ENCODE peak calls at places on chromosomes 5 and 9, in five cellular contexts. One of them, this sample, is unnamed. For H3K9me3, the result is how much of the 10 kb centered on the place peaks cover.

GRCh38 chr9:115004535-115004934 is 74.1 kb upstream of the TNFSF8 start:
- DNase-seq in neuronal stem cell: no peak
- DNase-seq in IMR-90: no peak
- DNase-seq in mesenchymal stem cell: no peak
- DNase-seq in H1: no peak
- DNase-seq in this sample: no peak

GRCh38 chr5:179438461-179438860 is 93.2 kb upstream of the ADAMTS2 start:
- DNase-seq in IMR-90: no peak
- DNase-seq in mesenchymal stem cell: no peak
- DNase-seq in H1: no peak
- DNase-seq in neuronal stem cell: no peak
- DNase-seq in this sample: no peak

GRCh38 chr5:108143581-108143980 is 238.3 kb downstream of the FBXL17 start:
- DNase-seq in mesenchymal stem cell: peak
- DNase-seq in neuronal stem cell: no peak
- DNase-seq in H1: no peak
- DNase-seq in IMR-90: peak
- DNase-seq in this sample: no peak

GRCh38 chr9:115391166-115391825 is 273.3 kb upstream of the TNC start:
- DNase-seq in IMR-90: peak
- DNase-seq in H1: no peak
- DNase-seq in neuronal stem cell: no peak
- DNase-seq in mesenchymal stem cell: no peak
- DNase-seq in this sample: no peak

GRCh38 chr5:178690208-178690607 is 40.3 kb downstream of the ZNF354A start:
- DNase-seq in mesenchymal stem cell: no peak
- DNase-seq in H1: no peak
- DNase-seq in IMR-90: no peak
- DNase-seq in neuronal stem cell: no peak
- DNase-seq in this sample: no peak

GRCh38 chr5:1500411-1501091 is 23.2 kb downstream of the LPCAT1 start:
- DNase-seq in mesenchymal stem cell: no peak
- DNase-seq in H1: no peak
- DNase-seq in IMR-90: no peak
- DNase-seq in neuronal stem cell: no peak
- DNase-seq in this sample: no peak

GRCh38 chr9:126412945-126413344 is 86.3 kb downstream of the MVB12B start:
- DNase-seq in mesenchymal stem cell: no peak
- DNase-seq in IMR-90: no peak
- DNase-seq in H1: no peak
- DNase-seq in neuronal stem cell: no peak
- DNase-seq in this sample: no peak

GRCh38 chr9:124040935-124041816 is 29.6 kb downstream of the LHX2 start:
- DNase-seq in mesenchymal stem cell: no peak
- DNase-seq in neuronal stem cell: no peak
- DNase-seq in IMR-90: no peak
- DNase-seq in H1: no peak
- DNase-seq in this sample: peak

GRCh38 chr5:176559683-176560082 is 10.5 kb downstream of the CDHR2 start:
- DNase-seq in H1: no peak
- DNase-seq in neuronal stem cell: no peak
- DNase-seq in mesenchymal stem cell: no peak
- DNase-seq in IMR-90: no peak
- DNase-seq in this sample: no peak

GRCh38 chr5:55911784-55912653 is 60.9 kb downstream of the IL31RA start:
- DNase-seq in mesenchymal stem cell: no peak
- DNase-seq in neuronal stem cell: no peak
- DNase-seq in IMR-90: peak
- DNase-seq in H1: no peak
- DNase-seq in this sample: no peak

GRCh38 chr9:127927457-127928231 is 2.9 kb downstream of the PIP5KL1 start:
- DNase-seq in neuronal stem cell: no peak
- DNase-seq in mesenchymal stem cell: no peak
- DNase-seq in H1: peak
- DNase-seq in IMR-90: no peak
- DNase-seq in this sample: peak

GRCh38 chr9:133163559-133164208 is at the start of gene GBGT1:
- DNase-seq in mesenchymal stem cell: peak
- DNase-seq in H1: no peak
- DNase-seq in IMR-90: no peak
- DNase-seq in neuronal stem cell: no peak
- DNase-seq in this sample: peak

GRCh38 chr5:79850316-79850822 is 140.7 kb downstream of the MTX3 start:
- DNase-seq in mesenchymal stem cell: no peak
- DNase-seq in H1: no peak
- DNase-seq in neuronal stem cell: no peak
- DNase-seq in IMR-90: no peak
- DNase-seq in this sample: no peak

GRCh38 chr9:12272471-12273072 is 420.6 kb upstream of the TYRP1 start:
- DNase-seq in neuronal stem cell: no peak
- DNase-seq in mesenchymal stem cell: no peak
- DNase-seq in IMR-90: no peak
- DNase-seq in H1: no peak
- DNase-seq in this sample: no peak

GRCh38 chr9:36912620-36913019 is 121.4 kb downstream of the PAX5 start:
- DNase-seq in H1: no peak
- DNase-seq in neuronal stem cell: no peak
- DNase-seq in mesenchymal stem cell: no peak
- DNase-seq in IMR-90: no peak
- DNase-seq in this sample: no peak

GRCh38 chr5:17966636-17967402 is 332.6 kb downstream of the TAF11L14 start:
- DNase-seq in neuronal stem cell: no peak
- DNase-seq in IMR-90: no peak
- DNase-seq in H1: no peak
- DNase-seq in mesenchymal stem cell: no peak
- DNase-seq in this sample: no peak

GRCh38 chr5:33423018-33423630 is 17.6 kb upstream of the TARS1 start:
- DNase-seq in neuronal stem cell: no peak
- DNase-seq in H1: no peak
- DNase-seq in mesenchymal stem cell: peak
- DNase-seq in IMR-90: peak
- DNase-seq in this sample: no peak

GRCh38 chr5:34789021-34789531 is 49.9 kb upstream of the TTC23L start:
- DNase-seq in H1: no peak
- DNase-seq in IMR-90: peak
- DNase-seq in mesenchymal stem cell: peak
- DNase-seq in neuronal stem cell: no peak
- DNase-seq in this sample: no peak

GRCh38 chr5:102903074-102903871 is 148.2 kb downstream of the PAM start:
- DNase-seq in IMR-90: peak
- DNase-seq in mesenchymal stem cell: no peak
- DNase-seq in H1: no peak
- DNase-seq in neuronal stem cell: no peak
- DNase-seq in this sample: no peak

GRCh38 chr5:111394580-111394979 is 117.8 kb downstream of the STARD4 start:
- DNase-seq in mesenchymal stem cell: peak
- DNase-seq in neuronal stem cell: no peak
- DNase-seq in IMR-90: peak
- DNase-seq in H1: no peak
- DNase-seq in this sample: no peak

GRCh38 chr5:110854200-110854599 is 115.4 kb downstream of the SLC25A46 start:
- DNase-seq in neuronal stem cell: no peak
- DNase-seq in IMR-90: peak
- DNase-seq in H1: no peak
- DNase-seq in mesenchymal stem cell: peak
- DNase-seq in this sample: no peak

GRCh38 chr5:171810217-171810616 is 24.6 kb downstream of the SMIM23 start:
- DNase-seq in H1: no peak
- DNase-seq in neuronal stem cell: no peak
- DNase-seq in mesenchymal stem cell: no peak
- DNase-seq in IMR-90: no peak
- DNase-seq in this sample: no peak

GRCh38 chr9:2017209-2017458 is 2.0 kb downstream of the SMARCA2 start:
- DNase-seq in mesenchymal stem cell: no peak
- DNase-seq in IMR-90: peak
- DNase-seq in H1: no peak
- DNase-seq in neuronal stem cell: no peak
- DNase-seq in this sample: peak

GRCh38 chr9:21996438-21996837 is 1.8 kb downstream of the CDKN2B-AS1 start:
- DNase-seq in H1: no peak
- DNase-seq in IMR-90: no peak
- DNase-seq in neuronal stem cell: no peak
- DNase-seq in mesenchymal stem cell: peak
- DNase-seq in this sample: peak

GRCh38 chr9:124013263-124014211 is 2.0 kb downstream of the LHX2 start:
- DNase-seq in IMR-90: no peak
- DNase-seq in H1: no peak
- DNase-seq in mesenchymal stem cell: no peak
- DNase-seq in neuronal stem cell: no peak
- DNase-seq in this sample: peak

GRCh38 chr5:13985736-13986418 is 41.4 kb upstream of the DNAH5 start:
- DNase-seq in neuronal stem cell: no peak
- DNase-seq in IMR-90: peak
- DNase-seq in mesenchymal stem cell: peak
- DNase-seq in H1: no peak
- DNase-seq in this sample: no peak

GRCh38 chr9:113604393-113604792 is 140.9 kb downstream of the RGS3 start:
- DNase-seq in H1: no peak
- DNase-seq in neuronal stem cell: no peak
- DNase-seq in mesenchymal stem cell: no peak
- DNase-seq in IMR-90: no peak
- DNase-seq in this sample: no peak
- H4K8ac ChIP-seq in H1: no peak
- H4K8ac ChIP-seq in neuronal stem cell: no peak
- H4K8ac ChIP-seq in mesenchymal stem cell: no peak
- H4K8ac ChIP-seq in IMR-90: no peak
- H4K8ac ChIP-seq in this sample: no peak

GRCh38 chr5:165310031-165310430 is 1804.6 kb downstream of the MAT2B start:
- DNase-seq in neuronal stem cell: no peak
- DNase-seq in H1: no peak
- DNase-seq in mesenchymal stem cell: no peak
- DNase-seq in IMR-90: no peak
- DNase-seq in this sample: no peak
- H3K9me3 ChIP-seq in neuronal stem cell: under half
- H3K9me3 ChIP-seq in H1: under half
- H3K9me3 ChIP-seq in mesenchymal stem cell: under half
- H3K9me3 ChIP-seq in IMR-90: under half
- H3K9me3 ChIP-seq in this sample: under half

GRCh38 chr5:82058710-82059109 is 86.9 kb downstream of the ATG10 start:
- DNase-seq in H1: no peak
- DNase-seq in neuronal stem cell: no peak
- DNase-seq in mesenchymal stem cell: no peak
- DNase-seq in IMR-90: peak
- DNase-seq in this sample: no peak

GRCh38 chr5:82050955-82051354 is 79.1 kb downstream of the ATG10 start:
- DNase-seq in H1: no peak
- DNase-seq in IMR-90: no peak
- DNase-seq in neuronal stem cell: no peak
- DNase-seq in mesenchymal stem cell: no peak
- DNase-seq in this sample: no peak

GRCh38 chr5:82057051-82057450 is 85.2 kb downstream of the ATG10 start:
- DNase-seq in neuronal stem cell: no peak
- DNase-seq in H1: no peak
- DNase-seq in IMR-90: peak
- DNase-seq in mesenchymal stem cell: no peak
- DNase-seq in this sample: no peak

DNA sequence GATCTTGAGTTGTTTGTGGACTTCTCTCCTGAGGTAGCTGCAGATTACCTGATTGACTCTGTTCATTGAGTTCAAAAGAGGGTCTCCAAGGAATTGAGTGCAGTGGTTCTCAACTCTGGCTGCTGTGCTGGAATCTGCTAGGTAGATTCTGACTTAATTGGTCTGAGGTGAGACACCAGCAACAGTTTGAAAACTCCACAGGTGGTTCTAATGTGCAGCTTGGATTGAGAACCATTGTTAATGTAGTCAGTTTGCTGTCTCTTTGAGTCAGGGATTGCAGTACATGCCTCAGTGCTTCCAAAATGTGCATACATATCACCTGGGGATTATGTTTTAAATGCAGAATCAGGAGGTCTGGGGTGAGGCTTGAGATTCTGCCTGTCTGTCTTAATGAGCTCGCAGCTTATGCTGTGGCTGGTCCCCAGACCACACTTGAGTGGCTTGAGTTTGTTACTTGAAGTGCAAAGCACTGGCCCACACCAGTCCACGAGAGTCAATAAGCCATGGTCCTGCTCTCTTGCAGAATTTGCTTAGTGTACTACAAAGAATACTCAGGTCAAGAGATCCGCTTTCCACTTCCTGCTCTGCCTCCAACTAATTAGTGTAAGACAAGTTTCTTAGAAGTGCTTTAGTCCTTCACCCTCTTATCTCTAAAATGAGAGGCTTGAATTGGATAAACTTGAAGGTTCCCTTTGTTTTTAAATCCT is 82.3 kb downstream of the ATG10 start:
- DNase-seq in H1: no peak
- DNase-seq in IMR-90: no peak
- DNase-seq in neuronal stem cell: no peak
- DNase-seq in mesenchymal stem cell: no peak
- DNase-seq in this sample: no peak
- H3K18ac ChIP-seq in H1: no peak
- H3K18ac ChIP-seq in IMR-90: no peak
- H3K18ac ChIP-seq in neuronal stem cell: no peak
- H3K18ac ChIP-seq in mesenchymal stem cell: no peak
- H3K18ac ChIP-seq in this sample: no peak

DNA sequence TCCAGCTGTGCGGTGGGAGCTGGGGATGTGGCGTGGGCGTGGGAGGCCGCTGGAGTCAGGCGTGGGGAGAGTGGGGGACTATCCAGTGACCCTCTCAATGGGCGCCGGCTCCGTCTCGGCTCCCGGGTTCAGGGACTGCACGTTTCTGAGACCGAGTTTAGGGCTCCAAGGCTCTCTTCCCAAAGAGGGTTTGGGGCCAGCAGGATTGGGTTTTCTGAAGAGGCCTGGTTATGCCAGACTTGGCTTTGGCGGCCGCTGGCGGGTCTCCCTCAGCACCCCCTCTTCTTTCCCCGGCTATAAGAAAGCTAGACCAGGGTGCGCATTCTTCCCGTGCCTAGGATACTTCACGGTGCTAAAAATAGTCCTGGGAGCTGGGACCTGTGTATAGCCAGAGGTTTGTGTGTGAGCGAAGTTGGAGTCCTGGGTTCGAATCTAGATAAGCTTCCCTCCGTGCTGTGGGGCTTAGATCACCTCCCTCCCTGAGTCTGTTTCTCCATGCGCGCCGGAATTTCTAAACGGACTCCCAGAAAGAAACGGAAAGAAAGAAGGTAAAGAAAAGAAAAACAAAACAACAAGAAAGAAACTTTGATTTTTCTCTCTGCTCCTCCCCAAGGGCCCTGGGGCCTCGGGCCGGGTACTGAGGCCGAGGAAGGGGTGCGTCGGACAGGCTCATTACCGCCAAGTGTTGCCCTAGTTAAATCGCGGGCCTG is 5.0 kb downstream of the HAND1 start:
- DNase-seq in mesenchymal stem cell: no peak
- DNase-seq in neuronal stem cell: peak
- DNase-seq in IMR-90: no peak
- DNase-seq in H1: no peak
- DNase-seq in this sample: peak
- H4K8ac ChIP-seq in mesenchymal stem cell: no peak
- H4K8ac ChIP-seq in neuronal stem cell: no peak
- H4K8ac ChIP-seq in IMR-90: no peak
- H4K8ac ChIP-seq in H1: no peak
- H4K8ac ChIP-seq in this sample: no peak

DNA sequence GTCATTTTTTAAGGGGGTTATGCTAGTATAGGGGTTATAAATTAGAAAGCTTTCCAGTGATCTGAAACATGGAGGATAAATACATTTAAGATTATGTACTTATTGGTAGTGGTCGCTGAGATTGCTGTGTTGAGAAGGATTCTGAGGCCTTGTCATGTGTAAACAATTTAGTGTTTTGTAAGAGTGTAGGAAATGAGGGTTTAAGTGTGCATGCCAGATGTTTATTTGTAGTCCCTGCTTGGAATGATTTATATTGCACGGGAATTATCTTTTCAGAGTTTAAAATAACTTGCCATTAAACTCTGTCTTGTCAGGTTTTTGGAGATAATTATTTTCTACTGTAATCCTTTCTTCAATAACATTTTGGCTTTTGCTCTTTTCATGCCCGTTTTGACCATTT is 19.4 kb downstream of the ZNF618 start:
- DNase-seq in mesenchymal stem cell: peak
- DNase-seq in H1: no peak
- DNase-seq in IMR-90: peak
- DNase-seq in neuronal stem cell: no peak
- DNase-seq in this sample: no peak
- H3K9me3 ChIP-seq in mesenchymal stem cell: under half
- H3K9me3 ChIP-seq in H1: under half
- H3K9me3 ChIP-seq in IMR-90: under half
- H3K9me3 ChIP-seq in neuronal stem cell: under half
- H3K9me3 ChIP-seq in this sample: under half